ENCODE peak calls at places on chromosomes 1 and 21, in ten cellular contexts. One of them, this sample, is unnamed.

GRCh38 chr1:33055210-33055991 is 18.7 kb upstream of the AK2 start:
- DNase-seq in endothelial cell: peak
- DNase-seq in stimulated activated CD4-positive, alpha-beta T cell treated with anti-CD3 and anti-CD28 coated beads, Interleukin-2, amount 100 ng/mL, for 48 hours: peak
- DNase-seq in activated CD4-positive, alpha-beta T cell treated with anti-CD3 and anti-CD28 coated beads, Interleukin-2, amount 50 U/mL, for 1 hour: peak
- DNase-seq in posterior cingulate gyrus: no peak
- DNase-seq in NCI-H774: peak
- DNase-seq in heart left ventricle: peak
- DNase-seq in mucosa of gallbladder: peak
- DNase-seq in NCI-H748 treated with DMSO at 0.1 percent for 48 hours: peak
- DNase-seq in globus pallidus: peak
- DNase-seq in this sample: peak

GRCh38 chr1:219585837-219586465 is 27.0 kb downstream of the ZC3H11B start:
- DNase-seq in mucosa of gallbladder: no peak
- DNase-seq in NCI-H748 treated with DMSO at 0.1 percent for 48 hours: no peak
- DNase-seq in activated CD4-positive, alpha-beta T cell treated with anti-CD3 and anti-CD28 coated beads, Interleukin-2, amount 50 U/mL, for 1 hour: no peak
- DNase-seq in NCI-H774: no peak
- DNase-seq in stimulated activated CD4-positive, alpha-beta T cell treated with anti-CD3 and anti-CD28 coated beads, Interleukin-2, amount 100 ng/mL, for 48 hours: no peak
- DNase-seq in endothelial cell: no peak
- DNase-seq in globus pallidus: no peak
- DNase-seq in heart left ventricle: no peak
- DNase-seq in posterior cingulate gyrus: no peak
- DNase-seq in this sample: no peak

GRCh38 chr1:14765773-14766172 is 167.3 kb downstream of the KAZN start:
- DNase-seq in NCI-H774: no peak
- DNase-seq in globus pallidus: no peak
- DNase-seq in posterior cingulate gyrus: no peak
- DNase-seq in NCI-H748 treated with DMSO at 0.1 percent for 48 hours: no peak
- DNase-seq in stimulated activated CD4-positive, alpha-beta T cell treated with anti-CD3 and anti-CD28 coated beads, Interleukin-2, amount 100 ng/mL, for 48 hours: no peak
- DNase-seq in endothelial cell: no peak
- DNase-seq in heart left ventricle: no peak
- DNase-seq in mucosa of gallbladder: peak
- DNase-seq in activated CD4-positive, alpha-beta T cell treated with anti-CD3 and anti-CD28 coated beads, Interleukin-2, amount 50 U/mL, for 1 hour: no peak
- DNase-seq in this sample: no peak

GRCh38 chr1:94678187-94678863 is 136.8 kb upstream of the F3 start:
- DNase-seq in stimulated activated CD4-positive, alpha-beta T cell treated with anti-CD3 and anti-CD28 coated beads, Interleukin-2, amount 100 ng/mL, for 48 hours: no peak
- DNase-seq in activated CD4-positive, alpha-beta T cell treated with anti-CD3 and anti-CD28 coated beads, Interleukin-2, amount 50 U/mL, for 1 hour: no peak
- DNase-seq in mucosa of gallbladder: no peak
- DNase-seq in posterior cingulate gyrus: no peak
- DNase-seq in globus pallidus: no peak
- DNase-seq in NCI-H748 treated with DMSO at 0.1 percent for 48 hours: no peak
- DNase-seq in heart left ventricle: no peak
- DNase-seq in NCI-H774: no peak
- DNase-seq in endothelial cell: no peak
- DNase-seq in this sample: no peak

GRCh38 chr1:234758851-234759250 is 148.9 kb upstream of the IRF2BP2 start:
- DNase-seq in heart left ventricle: no peak
- DNase-seq in stimulated activated CD4-positive, alpha-beta T cell treated with anti-CD3 and anti-CD28 coated beads, Interleukin-2, amount 100 ng/mL, for 48 hours: no peak
- DNase-seq in globus pallidus: no peak
- DNase-seq in mucosa of gallbladder: no peak
- DNase-seq in NCI-H774: no peak
- DNase-seq in posterior cingulate gyrus: no peak
- DNase-seq in activated CD4-positive, alpha-beta T cell treated with anti-CD3 and anti-CD28 coated beads, Interleukin-2, amount 50 U/mL, for 1 hour: peak
- DNase-seq in endothelial cell: no peak
- DNase-seq in NCI-H748 treated with DMSO at 0.1 percent for 48 hours: no peak
- DNase-seq in this sample: no peak

GRCh38 chr1:233730809-233731208 is 116.9 kb downstream of the KCNK1 start:
- DNase-seq in endothelial cell: no peak
- DNase-seq in posterior cingulate gyrus: no peak
- DNase-seq in NCI-H748 treated with DMSO at 0.1 percent for 48 hours: no peak
- DNase-seq in heart left ventricle: no peak
- DNase-seq in globus pallidus: no peak
- DNase-seq in activated CD4-positive, alpha-beta T cell treated with anti-CD3 and anti-CD28 coated beads, Interleukin-2, amount 50 U/mL, for 1 hour: no peak
- DNase-seq in mucosa of gallbladder: no peak
- DNase-seq in stimulated activated CD4-positive, alpha-beta T cell treated with anti-CD3 and anti-CD28 coated beads, Interleukin-2, amount 100 ng/mL, for 48 hours: no peak
- DNase-seq in NCI-H774: no peak
- DNase-seq in this sample: no peak

GRCh38 chr1:236862615-236863211 is 67.6 kb downstream of the MTR start:
- DNase-seq in globus pallidus: peak
- DNase-seq in NCI-H748 treated with DMSO at 0.1 percent for 48 hours: no peak
- DNase-seq in stimulated activated CD4-positive, alpha-beta T cell treated with anti-CD3 and anti-CD28 coated beads, Interleukin-2, amount 100 ng/mL, for 48 hours: no peak
- DNase-seq in endothelial cell: no peak
- DNase-seq in heart left ventricle: peak
- DNase-seq in activated CD4-positive, alpha-beta T cell treated with anti-CD3 and anti-CD28 coated beads, Interleukin-2, amount 50 U/mL, for 1 hour: no peak
- DNase-seq in mucosa of gallbladder: peak
- DNase-seq in posterior cingulate gyrus: no peak
- DNase-seq in NCI-H774: no peak
- DNase-seq in this sample: no peak

GRCh38 chr1:235866207-235866912 is at the start of gene LYST:
- DNase-seq in posterior cingulate gyrus: peak
- DNase-seq in globus pallidus: peak
- DNase-seq in stimulated activated CD4-positive, alpha-beta T cell treated with anti-CD3 and anti-CD28 coated beads, Interleukin-2, amount 100 ng/mL, for 48 hours: peak
- DNase-seq in NCI-H774: peak
- DNase-seq in heart left ventricle: peak
- DNase-seq in mucosa of gallbladder: peak
- DNase-seq in endothelial cell: peak
- DNase-seq in NCI-H748 treated with DMSO at 0.1 percent for 48 hours: peak
- DNase-seq in activated CD4-positive, alpha-beta T cell treated with anti-CD3 and anti-CD28 coated beads, Interleukin-2, amount 50 U/mL, for 1 hour: peak
- DNase-seq in this sample: no peak

GRCh38 chr1:85275701-85276289 is 637 bp downstream of the BCL10 start:
- DNase-seq in globus pallidus: no peak
- DNase-seq in posterior cingulate gyrus: no peak
- DNase-seq in mucosa of gallbladder: no peak
- DNase-seq in activated CD4-positive, alpha-beta T cell treated with anti-CD3 and anti-CD28 coated beads, Interleukin-2, amount 50 U/mL, for 1 hour: peak
- DNase-seq in heart left ventricle: no peak
- DNase-seq in stimulated activated CD4-positive, alpha-beta T cell treated with anti-CD3 and anti-CD28 coated beads, Interleukin-2, amount 100 ng/mL, for 48 hours: no peak
- DNase-seq in NCI-H748 treated with DMSO at 0.1 percent for 48 hours: no peak
- DNase-seq in NCI-H774: no peak
- DNase-seq in endothelial cell: no peak
- DNase-seq in this sample: no peak

GRCh38 chr1:56148466-56149193 is 430.7 kb downstream of the PLPP3 start:
- DNase-seq in heart left ventricle: no peak
- DNase-seq in endothelial cell: no peak
- DNase-seq in stimulated activated CD4-positive, alpha-beta T cell treated with anti-CD3 and anti-CD28 coated beads, Interleukin-2, amount 100 ng/mL, for 48 hours: no peak
- DNase-seq in mucosa of gallbladder: no peak
- DNase-seq in activated CD4-positive, alpha-beta T cell treated with anti-CD3 and anti-CD28 coated beads, Interleukin-2, amount 50 U/mL, for 1 hour: no peak
- DNase-seq in posterior cingulate gyrus: no peak
- DNase-seq in globus pallidus: no peak
- DNase-seq in NCI-H748 treated with DMSO at 0.1 percent for 48 hours: no peak
- DNase-seq in NCI-H774: no peak
- DNase-seq in this sample: no peak

GRCh38 chr1:173224280-173224886 is 17.3 kb upstream of the TNFSF4 start:
- DNase-seq in NCI-H748 treated with DMSO at 0.1 percent for 48 hours: no peak
- DNase-seq in NCI-H774: no peak
- DNase-seq in mucosa of gallbladder: no peak
- DNase-seq in stimulated activated CD4-positive, alpha-beta T cell treated with anti-CD3 and anti-CD28 coated beads, Interleukin-2, amount 100 ng/mL, for 48 hours: no peak
- DNase-seq in activated CD4-positive, alpha-beta T cell treated with anti-CD3 and anti-CD28 coated beads, Interleukin-2, amount 50 U/mL, for 1 hour: no peak
- DNase-seq in endothelial cell: no peak
- DNase-seq in globus pallidus: no peak
- DNase-seq in posterior cingulate gyrus: no peak
- DNase-seq in heart left ventricle: no peak
- DNase-seq in this sample: no peak

GRCh38 chr1:18868354-18868753 is 8.9 kb upstream of the TAS1R2 start:
- DNase-seq in mucosa of gallbladder: no peak
- DNase-seq in posterior cingulate gyrus: no peak
- DNase-seq in endothelial cell: no peak
- DNase-seq in globus pallidus: no peak
- DNase-seq in NCI-H774: no peak
- DNase-seq in NCI-H748 treated with DMSO at 0.1 percent for 48 hours: no peak
- DNase-seq in stimulated activated CD4-positive, alpha-beta T cell treated with anti-CD3 and anti-CD28 coated beads, Interleukin-2, amount 100 ng/mL, for 48 hours: no peak
- DNase-seq in heart left ventricle: no peak
- DNase-seq in activated CD4-positive, alpha-beta T cell treated with anti-CD3 and anti-CD28 coated beads, Interleukin-2, amount 50 U/mL, for 1 hour: no peak
- DNase-seq in this sample: no peak

GRCh38 chr1:50426108-50426700 is 3.0 kb upstream of the DMRTA2 start:
- DNase-seq in activated CD4-positive, alpha-beta T cell treated with anti-CD3 and anti-CD28 coated beads, Interleukin-2, amount 50 U/mL, for 1 hour: no peak
- DNase-seq in posterior cingulate gyrus: no peak
- DNase-seq in NCI-H774: no peak
- DNase-seq in NCI-H748 treated with DMSO at 0.1 percent for 48 hours: no peak
- DNase-seq in stimulated activated CD4-positive, alpha-beta T cell treated with anti-CD3 and anti-CD28 coated beads, Interleukin-2, amount 100 ng/mL, for 48 hours: no peak
- DNase-seq in globus pallidus: no peak
- DNase-seq in endothelial cell: no peak
- DNase-seq in mucosa of gallbladder: no peak
- DNase-seq in heart left ventricle: no peak
- DNase-seq in this sample: no peak

GRCh38 chr21:44718571-44718970 is 7.2 kb upstream of the TSPEAR start:
- DNase-seq in globus pallidus: no peak
- DNase-seq in NCI-H748 treated with DMSO at 0.1 percent for 48 hours: no peak
- DNase-seq in endothelial cell: no peak
- DNase-seq in activated CD4-positive, alpha-beta T cell treated with anti-CD3 and anti-CD28 coated beads, Interleukin-2, amount 50 U/mL, for 1 hour: no peak
- DNase-seq in posterior cingulate gyrus: no peak
- DNase-seq in heart left ventricle: no peak
- DNase-seq in mucosa of gallbladder: no peak
- DNase-seq in NCI-H774: no peak
- DNase-seq in stimulated activated CD4-positive, alpha-beta T cell treated with anti-CD3 and anti-CD28 coated beads, Interleukin-2, amount 100 ng/mL, for 48 hours: no peak
- DNase-seq in this sample: no peak

GRCh38 chr1:33219886-33220661 is 36.2 kb upstream of the ZNF362 start:
- DNase-seq in mucosa of gallbladder: no peak
- DNase-seq in posterior cingulate gyrus: no peak
- DNase-seq in activated CD4-positive, alpha-beta T cell treated with anti-CD3 and anti-CD28 coated beads, Interleukin-2, amount 50 U/mL, for 1 hour: no peak
- DNase-seq in NCI-H774: no peak
- DNase-seq in heart left ventricle: no peak
- DNase-seq in stimulated activated CD4-positive, alpha-beta T cell treated with anti-CD3 and anti-CD28 coated beads, Interleukin-2, amount 100 ng/mL, for 48 hours: no peak
- DNase-seq in NCI-H748 treated with DMSO at 0.1 percent for 48 hours: no peak
- DNase-seq in globus pallidus: no peak
- DNase-seq in endothelial cell: no peak
- DNase-seq in this sample: no peak

GRCh38 chr1:225424562-225425210 is 3.2 kb downstream of the LBR start:
- DNase-seq in endothelial cell: no peak
- DNase-seq in mucosa of gallbladder: no peak
- DNase-seq in posterior cingulate gyrus: no peak
- DNase-seq in globus pallidus: no peak
- DNase-seq in activated CD4-positive, alpha-beta T cell treated with anti-CD3 and anti-CD28 coated beads, Interleukin-2, amount 50 U/mL, for 1 hour: no peak
- DNase-seq in NCI-H748 treated with DMSO at 0.1 percent for 48 hours: no peak
- DNase-seq in stimulated activated CD4-positive, alpha-beta T cell treated with anti-CD3 and anti-CD28 coated beads, Interleukin-2, amount 100 ng/mL, for 48 hours: no peak
- DNase-seq in heart left ventricle: no peak
- DNase-seq in NCI-H774: no peak
- DNase-seq in this sample: no peak